ENCODE peak calls at places on chromosome 18, in seven cellular contexts. E is MCF 10A; A is stimulated activated CD4-positive, alpha-beta T cell treated with anti-CD3 and anti-CD28 coated beads, TNF-alpha, amount 100 ng/mL, for 4 hours; V is hepatocyte; S is NCI-H460; M is germinal center; F is globus pallidus. P is an unnamed sample.

GRCh38 chr18:3281456-3282400 is 19.8 kb downstream of the MYL12B start:
- DNase-seq in E (peak), A (no peak), V (peak), S (peak), M (peak), F (peak), P (peak)

GRCh38 chr18:55322176-55322735 is 265.7 kb downstream of the TCF4 start:
- DNase-seq in E (peak), A (no peak), V (peak), S (peak), M (peak), F (peak), P (peak)

GRCh38 chr18:11310476-11311086 is 161.2 kb upstream of the PIEZO2 start:
- DNase-seq in E (peak), A (no peak), V (peak), S (peak), M (no peak), F (peak), P (peak)

GRCh38 chr18:63882333-63883141 is 5.0 kb upstream of the SERPINB2 start:
- DNase-seq in E (peak), A (no peak), V (peak), S (peak), M (no peak), F (no peak), P (no peak)

GRCh38 chr18:2971741-2972552 is 41.0 kb downstream of the LPIN2 start:
- DNase-seq in E (no peak), A (peak), V (no peak), S (no peak), M (peak), F (peak), P (peak)

GRCh38 chr18:21678897-21679296 is 25.7 kb downstream of the ABHD3 start:
- DNase-seq in E (no peak), A (no peak), V (no peak), S (no peak), M (no peak), F (no peak), P (no peak)

GRCh38 chr18:57211412-57211750 is 64.5 kb downstream of the BOD1L2 start:
- DNase-seq in E (no peak), A (no peak), V (no peak), S (no peak), M (no peak), F (no peak), P (no peak)

GRCh38 chr18:79792988-79793355 is 4.8 kb upstream of the KCNG2 start:
- DNase-seq in E (no peak), A (no peak), V (no peak), S (no peak), M (peak), F (no peak), P (peak)

GRCh38 chr18:68406761-68407160 is 308.1 kb downstream of the TMX3 start:
- DNase-seq in E (no peak), A (no peak), V (no peak), S (no peak), M (no peak), F (peak), P (no peak)

GRCh38 chr18:44107187-44107586 is 573.5 kb upstream of the SETBP1 start:
- DNase-seq in E (peak), A (no peak), V (no peak), S (no peak), M (no peak), F (no peak), P (no peak)

GRCh38 chr18:59918320-59918755 is 18.5 kb downstream of the PMAIP1 start:
- DNase-seq in E (peak), A (no peak), V (peak), S (no peak), M (no peak), F (no peak), P (peak)

GRCh38 chr18:48949606-48950535 is 894 bp downstream of the SMAD7 start:
- DNase-seq in E (peak), A (no peak), V (peak), S (no peak), M (no peak), F (no peak), P (peak)

GRCh38 chr18:42268793-42269192 is 313.8 kb downstream of the PIK3C3 start:
- DNase-seq in E (no peak), A (no peak), V (no peak), S (no peak), M (no peak), F (no peak), P (no peak)

GRCh38 chr18:68735498-68736343 is 20.8 kb upstream of the TMX3 start:
- DNase-seq in E (peak), A (no peak), V (peak), S (peak), M (peak), F (no peak), P (peak)

GRCh38 chr18:28407681-28408080 is 230.8 kb upstream of the CDH2 start:
- DNase-seq in E (no peak), A (no peak), V (no peak), S (no peak), M (no peak), F (no peak), P (no peak)

GRCh38 chr18:56517181-56517580 is 121.2 kb downstream of the TXNL1 start:
- DNase-seq in E (no peak), A (no peak), V (no peak), S (no peak), M (no peak), F (no peak), P (no peak)

GRCh38 chr18:37889963-37890362 is 324.4 kb upstream of the CELF4 start:
- DNase-seq in E (no peak), A (no peak), V (no peak), S (no peak), M (no peak), F (no peak), P (no peak)

GRCh38 chr18:77165489-77166415 is 33.2 kb upstream of the MBP start:
- DNase-seq in E (peak), A (no peak), V (no peak), S (no peak), M (no peak), F (no peak), P (no peak)

GRCh38 chr18:48801728-48802542 is 148.8 kb downstream of the SMAD7 start:
- DNase-seq in E (no peak), A (no peak), V (peak), S (no peak), M (no peak), F (no peak), P (no peak)

GRCh38 chr18:34806527-34806926 is 96.4 kb downstream of the DTNA start:
- DNase-seq in E (no peak), A (no peak), V (no peak), S (no peak), M (no peak), F (peak), P (no peak)

GRCh38 chr18:28637897-28638296 is 461.0 kb upstream of the CDH2 start:
- DNase-seq in E (no peak), A (no peak), V (no peak), S (no peak), M (no peak), F (no peak), P (no peak)

P was measured in B cell.